ENCODE peak calls at places on chromosomes 16 and 17, in nine cellular contexts. H, J, V, A, N, G, I, P and B are unnamed samples.

GRCh38 chr17:60526726-60527125 is 684 bp upstream of the APPBP2 start:
- DNase-seq in H (no peak), J (no peak), V (no peak), A (no peak), N (no peak), G (no peak), I (no peak), P (no peak), B (no peak)

GRCh38 chr16:9407206-9407758 is 315.8 kb downstream of the HAPSTR1 start:
- DNase-seq in H (no peak), J (no peak), V (no peak), A (no peak), N (no peak), G (no peak), I (no peak), P (no peak), B (no peak)

GRCh38 chr17:5789443-5789842 is 205.1 kb upstream of the NLRP1 start:
- DNase-seq in H (no peak), J (no peak), V (no peak), A (no peak), N (no peak), G (no peak), I (no peak), P (no peak), B (no peak)

GRCh38 chr17:18971801-18972200 is 19.8 kb downstream of the SLC5A10 start:
- DNase-seq in H (no peak), J (no peak), V (no peak), A (no peak), N (no peak), G (no peak), I (no peak), P (no peak), B (no peak)

GRCh38 chr16:85569615-85570212 is 43.4 kb upstream of the GSE1 start:
- DNase-seq in H (no peak), J (no peak), V (no peak), A (no peak), N (no peak), G (no peak), I (no peak), P (peak; percentile 27), B (peak; percentile 70)

GRCh38 chr16:63311313-63311712 is 1275.1 kb upstream of the CDH8 start:
- DNase-seq in H (no peak), J (no peak), V (no peak), A (no peak), N (no peak), G (no peak), I (no peak), P (no peak), B (no peak)

GRCh38 chr17:45834471-45835396 is 9.9 kb upstream of the SPPL2C start:
- DNase-seq in H (no peak), J (no peak), V (no peak), A (no peak), N (no peak), G (no peak), I (no peak), P (no peak), B (no peak)

GRCh38 chr17:46212634-46213435 is 19.6 kb upstream of the KANSL1 start:
- DNase-seq in H (no peak), J (no peak), V (peak; percentile 83), A (peak; percentile 33), N (peak; percentile 62), G (peak; percentile 43), I (no peak), P (peak; percentile 46), B (peak; percentile 78)

DNA sequence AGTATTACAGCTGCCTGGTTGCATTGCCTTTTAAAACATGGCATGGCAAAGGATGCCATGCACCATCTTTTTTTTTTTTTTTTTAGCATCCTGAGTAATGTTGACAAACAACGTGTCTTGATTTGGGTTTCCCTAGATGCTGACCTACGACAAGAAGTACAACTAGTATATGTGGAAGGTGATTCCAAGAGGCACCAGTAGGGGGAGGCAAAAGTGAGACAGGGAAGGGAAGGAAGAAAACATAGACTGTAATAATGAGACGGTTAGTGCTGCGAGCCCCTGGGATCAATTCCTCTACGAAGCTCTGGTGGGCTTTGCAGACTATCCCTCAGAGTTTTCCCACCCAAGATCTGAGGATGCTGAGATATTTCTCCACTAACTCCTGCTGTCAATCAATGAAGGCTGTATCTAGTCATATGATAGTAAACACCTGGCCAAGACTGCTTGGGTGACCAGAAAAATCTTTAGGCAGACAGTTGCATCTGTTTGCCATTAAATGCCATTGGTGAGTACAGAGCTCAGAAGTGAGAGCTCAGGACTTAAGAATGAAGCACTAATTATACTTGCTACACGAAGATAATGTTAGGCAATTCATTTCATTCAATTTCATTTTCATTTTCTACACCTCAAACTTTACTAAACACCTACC is 458.6 kb upstream of the GOT2 start:
- DNase-seq in H (peak; percentile 54), J (no peak), V (peak; percentile 6), A (no peak), N (no peak), G (no peak), I (no peak), P (no peak), B (peak; percentile 10)
- H3K4me1 ChIP-seq in H (no peaks in the 10 kb centered on the region), J (no peaks in the 10 kb centered on the region), V (no peaks in the 10 kb centered on the region), A (no peaks in the 10 kb centered on the region), N (no peaks in the 10 kb centered on the region), G (no peaks in the 10 kb centered on the region), I (no peaks in the 10 kb centered on the region), P (no peaks in the 10 kb centered on the region), B (no peaks in the 10 kb centered on the region)

GRCh38 chr17:39534768-39535405 is 72.8 kb downstream of the NEUROD2 start:
- DNase-seq in H (no peak), J (no peak), V (no peak), A (no peak), N (no peak), G (no peak), I (no peak), P (no peak), B (no peak)
- H3K4me1 ChIP-seq in H (no peaks in the 10 kb centered on the region), J (peaks cover 36% of the 10 kb centered on the region), V (peaks cover 39% of the 10 kb centered on the region), A (peaks cover 6% of the 10 kb centered on the region), N (no peaks in the 10 kb centered on the region), G (no peaks in the 10 kb centered on the region), I (no peaks in the 10 kb centered on the region), P (peaks cover 7% of the 10 kb centered on the region), B (peaks cover 9% of the 10 kb centered on the region)

DNA sequence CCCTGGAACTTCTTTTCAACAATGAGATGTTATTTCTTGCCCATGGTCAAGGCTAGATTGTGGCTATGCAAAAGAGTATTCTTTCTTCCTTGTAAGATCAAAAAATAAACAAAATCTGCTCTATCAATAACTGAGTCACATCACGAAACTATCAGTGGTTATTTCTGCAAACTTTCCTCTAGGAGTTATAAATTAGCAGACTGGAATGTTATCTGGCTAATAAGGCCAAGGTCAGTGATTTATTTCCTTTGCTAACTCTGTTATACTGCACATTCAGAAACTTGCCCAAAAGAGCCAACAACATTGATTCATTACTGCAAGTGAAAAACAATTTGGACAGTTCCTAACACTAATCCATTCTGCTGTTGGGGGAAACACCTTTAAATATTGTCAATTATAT is 5.0 kb downstream of the ARL6IP1 start:
- DNase-seq in H (no peak), J (no peak), V (no peak), A (no peak), N (no peak), G (no peak), I (no peak), P (no peak), B (no peak)
- H3K4me1 ChIP-seq in H (no peaks in the 10 kb centered on the region), J (peaks cover 40% of the 10 kb centered on the region), V (peaks cover 42% of the 10 kb centered on the region), A (peaks cover 10% of the 10 kb centered on the region), N (no peaks in the 10 kb centered on the region), G (no peaks in the 10 kb centered on the region), I (peaks cover 25% of the 10 kb centered on the region), P (peaks cover 19% of the 10 kb centered on the region), B (peaks cover 25% of the 10 kb centered on the region)

GRCh38 chr17:50172130-50172529 is 6.3 kb downstream of the SGCA start:
- DNase-seq in H (no peak), J (no peak), V (no peak), A (no peak), N (no peak), G (peak; percentile 10), I (no peak), P (no peak), B (no peak)
- H3K4me1 ChIP-seq in H (peaks cover 2% of the 10 kb centered on the region), J (peaks cover 90% of the 10 kb centered on the region), V (peaks cover 69% of the 10 kb centered on the region), A (peaks cover 35% of the 10 kb centered on the region), N (peaks cover 3% of the 10 kb centered on the region), G (peaks cover 9% of the 10 kb centered on the region), I (peaks cover 34% of the 10 kb centered on the region), P (peaks cover 5% of the 10 kb centered on the region), B (peaks cover 17% of the 10 kb centered on the region)

GRCh38 chr17:36934759-36935630 is 2.3 kb upstream of the LHX1 start:
- DNase-seq in H (no peak), J (no peak), V (no peak), A (no peak), N (no peak), G (no peak), I (no peak), P (no peak), B (no peak)

GRCh38 chr17:36931697-36932382 is 5.4 kb upstream of the LHX1 start:
- DNase-seq in H (no peak), J (no peak), V (no peak), A (no peak), N (no peak), G (no peak), I (no peak), P (no peak), B (no peak)

GRCh38 chr17:36934144-36934758 is 3.0 kb upstream of the LHX1 start:
- DNase-seq in H (no peak), J (no peak), V (no peak), A (no peak), N (no peak), G (no peak), I (no peak), P (no peak), B (no peak)

GRCh38 chr17:36932383-36933173 is 4.7 kb upstream of the LHX1 start:
- DNase-seq in H (no peak), J (no peak), V (no peak), A (no peak), N (no peak), G (no peak), I (no peak), P (no peak), B (no peak)

GRCh38 chr17:36933174-36934143 is 3.8 kb upstream of the LHX1 start:
- DNase-seq in H (no peak), J (no peak), V (no peak), A (no peak), N (no peak), G (no peak), I (no peak), P (no peak), B (no peak)
- H3K4me1 ChIP-seq in H (peaks cover 13% of the 10 kb centered on the region), J (peaks cover 69% of the 10 kb centered on the region), V (peaks cover 70% of the 10 kb centered on the region), A (peaks cover 46% of the 10 kb centered on the region), N (no peaks in the 10 kb centered on the region), G (peaks cover 23% of the 10 kb centered on the region), I (peaks cover 68% of the 10 kb centered on the region), P (peaks cover 42% of the 10 kb centered on the region), B (peaks cover 5% of the 10 kb centered on the region)

GRCh38 chr17:14407541-14407940 is 106.7 kb downstream of the HS3ST3B1 start:
- DNase-seq in H (no peak), J (no peak), V (no peak), A (no peak), N (no peak), G (no peak), I (no peak), P (no peak), B (no peak)
- H3K4me1 ChIP-seq in H (no peaks in the 10 kb centered on the region), J (no peaks in the 10 kb centered on the region), V (no peaks in the 10 kb centered on the region), A (no peaks in the 10 kb centered on the region), N (no peaks in the 10 kb centered on the region), G (no peaks in the 10 kb centered on the region), I (no peaks in the 10 kb centered on the region), P (no peaks in the 10 kb centered on the region), B (no peaks in the 10 kb centered on the region)